ENCODE peak calls at places on chromosome 12, in six cellular contexts. One of them, this sample, is unnamed.

GRCh38 chr12:49783917-49784676 is 42.7 kb downstream of the TMBIM6 start:
- DNase-seq in prostate gland: no peak
- DNase-seq in heart right ventricle: no peak
- DNase-seq in AG04450: peak; percentile 80
- DNase-seq in fibroblast of mammary gland: peak; percentile 91
- DNase-seq in choroid plexus epithelial cell: peak; percentile 82
- DNase-seq in this sample: peak; percentile 73

GRCh38 chr12:77940566-77940965 is 109.9 kb downstream of the NAV3 start:
- DNase-seq in prostate gland: no peak
- DNase-seq in heart right ventricle: no peak
- DNase-seq in AG04450: no peak
- DNase-seq in fibroblast of mammary gland: peak; percentile 81
- DNase-seq in choroid plexus epithelial cell: peak; percentile 58
- DNase-seq in this sample: peak; percentile 21

GRCh38 chr12:12661086-12661485 is 34.9 kb downstream of the GPR19 start:
- DNase-seq in prostate gland: no peak
- DNase-seq in heart right ventricle: no peak
- DNase-seq in AG04450: peak; percentile 36
- DNase-seq in fibroblast of mammary gland: peak; percentile 83
- DNase-seq in choroid plexus epithelial cell: peak; percentile 79
- DNase-seq in this sample: peak; percentile 94

GRCh38 chr12:1115471-1116242 is 124.6 kb downstream of the ERC1 start:
- DNase-seq in prostate gland: no peak
- DNase-seq in heart right ventricle: no peak
- DNase-seq in AG04450: peak; percentile 11
- DNase-seq in fibroblast of mammary gland: peak; percentile 76
- DNase-seq in choroid plexus epithelial cell: peak; percentile 66
- DNase-seq in this sample: peak; percentile 82

GRCh38 chr12:54378791-54379400 is 5.6 kb downstream of the ZNF385A start:
- DNase-seq in prostate gland: no peak
- DNase-seq in heart right ventricle: peak; percentile 83
- DNase-seq in AG04450: no peak
- DNase-seq in fibroblast of mammary gland: no peak
- DNase-seq in choroid plexus epithelial cell: no peak
- DNase-seq in this sample: peak; percentile 98

GRCh38 chr12:49838973-49839633 is 3.8 kb downstream of the BCDIN3D start:
- DNase-seq in prostate gland: no peak
- DNase-seq in heart right ventricle: no peak
- DNase-seq in AG04450: no peak
- DNase-seq in fibroblast of mammary gland: peak; percentile 54
- DNase-seq in choroid plexus epithelial cell: peak; percentile 72
- DNase-seq in this sample: no peak

GRCh38 chr12:38588618-38589309 is 272.2 kb downstream of the ALG10B start:
- DNase-seq in prostate gland: no peak
- DNase-seq in heart right ventricle: no peak
- DNase-seq in AG04450: no peak
- DNase-seq in fibroblast of mammary gland: peak; percentile 4
- DNase-seq in choroid plexus epithelial cell: peak; percentile 35
- DNase-seq in this sample: no peak

GRCh38 chr12:56296207-56296785 is 3.8 kb downstream of the CS start:
- DNase-seq in prostate gland: no peak
- DNase-seq in heart right ventricle: no peak
- DNase-seq in AG04450: no peak
- DNase-seq in fibroblast of mammary gland: no peak
- DNase-seq in choroid plexus epithelial cell: no peak
- DNase-seq in this sample: no peak

GRCh38 chr12:1691123-1692007 is 495 bp downstream of the ADIPOR2 start:
- DNase-seq in prostate gland: peak; percentile 21
- DNase-seq in heart right ventricle: peak; percentile 52
- DNase-seq in AG04450: no peak
- DNase-seq in fibroblast of mammary gland: no peak
- DNase-seq in choroid plexus epithelial cell: peak; percentile 23
- DNase-seq in this sample: peak; percentile 85

GRCh38 chr12:82099216-82099615 is 259.0 kb downstream of the CCDC59 start:
- DNase-seq in prostate gland: no peak
- DNase-seq in heart right ventricle: no peak
- DNase-seq in AG04450: no peak
- DNase-seq in fibroblast of mammary gland: peak; percentile 35
- DNase-seq in choroid plexus epithelial cell: no peak
- DNase-seq in this sample: no peak

GRCh38 chr12:68638171-68638570 is 27.5 kb downstream of the RAP1B start:
- DNase-seq in prostate gland: no peak
- DNase-seq in heart right ventricle: no peak
- DNase-seq in AG04450: no peak
- DNase-seq in fibroblast of mammary gland: no peak
- DNase-seq in choroid plexus epithelial cell: no peak
- DNase-seq in this sample: no peak

GRCh38 chr12:118377005-118377890 is 893 bp downstream of the SUDS3 start:
- DNase-seq in prostate gland: no peak
- DNase-seq in heart right ventricle: no peak
- DNase-seq in AG04450: no peak
- DNase-seq in fibroblast of mammary gland: no peak
- DNase-seq in choroid plexus epithelial cell: no peak
- DNase-seq in this sample: peak; percentile 76

GRCh38 chr12:130609966-130610365 is 106.1 kb downstream of the RIMBP2 start:
- DNase-seq in prostate gland: no peak
- DNase-seq in heart right ventricle: no peak
- DNase-seq in AG04450: no peak
- DNase-seq in fibroblast of mammary gland: no peak
- DNase-seq in choroid plexus epithelial cell: no peak
- DNase-seq in this sample: no peak

GRCh38 chr12:115249878-115250277 is 565.9 kb upstream of the TBX3 start:
- DNase-seq in prostate gland: no peak
- DNase-seq in heart right ventricle: no peak
- DNase-seq in AG04450: no peak
- DNase-seq in fibroblast of mammary gland: no peak
- DNase-seq in choroid plexus epithelial cell: no peak
- DNase-seq in this sample: no peak

GRCh38 chr12:46468159-46468558 is 95.6 kb upstream of the SLC38A2 start:
- DNase-seq in prostate gland: no peak
- DNase-seq in heart right ventricle: no peak
- DNase-seq in AG04450: no peak
- DNase-seq in fibroblast of mammary gland: no peak
- DNase-seq in choroid plexus epithelial cell: peak; percentile 69
- DNase-seq in this sample: no peak

GRCh38 chr12:97131220-97131981 is 224.3 kb downstream of the NEDD1 start:
- DNase-seq in prostate gland: peak; percentile 4
- DNase-seq in heart right ventricle: no peak
- DNase-seq in AG04450: no peak
- DNase-seq in fibroblast of mammary gland: no peak
- DNase-seq in choroid plexus epithelial cell: peak; percentile 1
- DNase-seq in this sample: no peak

GRCh38 chr12:97132270-97132669 is 225.2 kb downstream of the NEDD1 start:
- DNase-seq in prostate gland: no peak
- DNase-seq in heart right ventricle: no peak
- DNase-seq in AG04450: no peak
- DNase-seq in fibroblast of mammary gland: no peak
- DNase-seq in choroid plexus epithelial cell: no peak
- DNase-seq in this sample: no peak

GRCh38 chr12:97140355-97140754 is 233.3 kb downstream of the NEDD1 start:
- DNase-seq in prostate gland: no peak
- DNase-seq in heart right ventricle: no peak
- DNase-seq in AG04450: no peak
- DNase-seq in fibroblast of mammary gland: no peak
- DNase-seq in choroid plexus epithelial cell: no peak
- DNase-seq in this sample: no peak

DNA sequence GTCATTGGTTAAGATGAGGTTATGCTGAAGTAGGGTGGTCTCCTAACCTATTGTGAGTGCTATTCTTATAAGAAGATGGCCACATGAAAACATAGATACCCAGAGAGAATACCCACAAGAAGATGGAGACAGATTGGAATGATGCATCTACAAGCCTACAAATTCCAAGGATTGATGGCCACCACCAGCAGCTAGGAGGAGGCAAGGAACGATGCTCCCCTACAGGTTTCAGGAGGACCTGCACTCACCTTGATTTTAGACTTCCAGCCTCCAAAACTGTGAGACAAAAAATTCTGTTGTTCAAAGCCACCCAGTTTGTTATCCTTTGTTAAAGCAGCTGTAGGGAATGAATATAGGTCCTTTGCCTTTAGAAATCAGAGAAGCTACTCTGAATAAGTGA is 227.4 kb downstream of the NEDD1 start:
- DNase-seq in prostate gland: no peak
- DNase-seq in heart right ventricle: no peak
- DNase-seq in AG04450: no peak
- DNase-seq in fibroblast of mammary gland: no peak
- DNase-seq in choroid plexus epithelial cell: no peak
- DNase-seq in this sample: no peak
- TF ChIP-seq CTCF in prostate gland: no peak
- TF ChIP-seq CTCF in heart right ventricle: no peak
- TF ChIP-seq CTCF in AG04450: no peak
- TF ChIP-seq CTCF in fibroblast of mammary gland: no peak
- TF ChIP-seq CTCF in choroid plexus epithelial cell: no peak
- TF ChIP-seq CTCF in this sample: no peak

DNA sequence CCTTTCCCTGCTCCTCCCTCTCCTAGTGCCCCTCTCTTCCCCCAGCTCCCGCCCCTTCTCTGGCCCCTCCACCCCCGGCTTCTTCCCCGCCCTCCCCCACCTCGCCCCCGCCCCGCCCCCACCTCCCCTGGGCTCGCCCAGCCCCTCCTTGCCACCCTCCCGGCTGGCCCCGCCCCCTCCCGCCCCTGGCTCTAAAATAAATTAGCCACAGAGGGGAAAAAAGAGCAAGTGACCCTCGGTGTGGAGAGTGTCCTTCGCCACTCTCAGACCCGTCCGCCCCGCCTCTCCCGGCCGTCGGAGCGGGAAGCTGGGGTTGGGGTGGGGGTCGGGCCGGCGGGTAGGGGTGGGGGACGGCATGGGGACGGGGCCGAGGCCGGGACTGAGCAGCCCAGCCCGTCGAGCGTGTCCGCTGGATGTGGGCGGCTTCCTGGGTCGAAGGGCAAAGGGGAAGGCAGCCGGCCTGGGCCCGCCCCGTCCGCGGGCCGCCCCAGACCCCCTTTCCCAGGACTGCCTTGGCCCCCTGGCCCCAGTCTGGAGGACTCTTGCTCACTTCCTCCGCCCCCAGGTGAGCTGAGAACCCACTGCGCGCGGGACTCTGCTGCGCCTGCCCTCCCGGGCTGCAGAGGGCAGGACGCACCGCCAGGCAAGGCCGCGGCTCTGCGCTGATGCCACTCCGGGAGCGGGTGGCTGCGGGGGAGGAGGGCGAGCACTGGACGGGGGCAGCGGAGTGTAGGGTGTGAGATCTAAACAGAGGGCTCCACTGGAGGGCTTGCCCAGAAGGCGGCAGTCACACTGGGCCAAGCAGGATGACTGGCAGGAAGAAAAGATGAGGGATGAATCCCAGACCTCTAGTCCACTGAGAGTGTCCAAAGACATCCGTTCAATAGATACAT is 571 bp upstream of the FIGNL2 start:
- DNase-seq in prostate gland: no peak
- DNase-seq in heart right ventricle: peak; percentile 36
- DNase-seq in AG04450: no peak
- DNase-seq in fibroblast of mammary gland: no peak
- DNase-seq in choroid plexus epithelial cell: no peak
- DNase-seq in this sample: peak; percentile 87
- H3K4me3 ChIP-seq in prostate gland: peak overlapping the region; percentile 42
- H3K4me3 ChIP-seq in heart right ventricle: peak overlapping the region; percentile 72
- H3K4me3 ChIP-seq in AG04450: no peak overlapping the region
- H3K4me3 ChIP-seq in fibroblast of mammary gland: no peak overlapping the region
- H3K4me3 ChIP-seq in choroid plexus epithelial cell: no peak overlapping the region
- H3K4me3 ChIP-seq in this sample: no peak overlapping the region

GRCh38 chr12:44465139-44465538 is 411.0 kb downstream of the NELL2 start:
- DNase-seq in prostate gland: no peak
- DNase-seq in heart right ventricle: no peak
- DNase-seq in AG04450: no peak
- DNase-seq in fibroblast of mammary gland: no peak
- DNase-seq in choroid plexus epithelial cell: no peak
- DNase-seq in this sample: no peak
- TF ChIP-seq CTCF in prostate gland: no peak
- TF ChIP-seq CTCF in heart right ventricle: no peak
- TF ChIP-seq CTCF in AG04450: peak; percentile 16
- TF ChIP-seq CTCF in fibroblast of mammary gland: no peak
- TF ChIP-seq CTCF in choroid plexus epithelial cell: no peak
- TF ChIP-seq CTCF in this sample: no peak

GRCh38 chr12:124481257-124481750 is 86.1 kb downstream of the NCOR2 start:
- DNase-seq in prostate gland: no peak
- DNase-seq in heart right ventricle: peak; percentile 18
- DNase-seq in AG04450: no peak
- DNase-seq in fibroblast of mammary gland: no peak
- DNase-seq in choroid plexus epithelial cell: no peak
- DNase-seq in this sample: no peak

GRCh38 chr12:124480469-124481256 is 86.7 kb downstream of the NCOR2 start:
- DNase-seq in prostate gland: no peak
- DNase-seq in heart right ventricle: peak; percentile 64
- DNase-seq in AG04450: no peak
- DNase-seq in fibroblast of mammary gland: peak; percentile 78
- DNase-seq in choroid plexus epithelial cell: peak; percentile 90
- DNase-seq in this sample: peak; percentile 92

GRCh38 chr12:124478985-124479645 is 88.3 kb downstream of the NCOR2 start:
- DNase-seq in prostate gland: no peak
- DNase-seq in heart right ventricle: peak; percentile 3
- DNase-seq in AG04450: no peak
- DNase-seq in fibroblast of mammary gland: no peak
- DNase-seq in choroid plexus epithelial cell: no peak
- DNase-seq in this sample: no peak

GRCh38 chr12:124478416-124478815 is 89.0 kb downstream of the NCOR2 start:
- DNase-seq in prostate gland: no peak
- DNase-seq in heart right ventricle: no peak
- DNase-seq in AG04450: no peak
- DNase-seq in fibroblast of mammary gland: no peak
- DNase-seq in choroid plexus epithelial cell: no peak
- DNase-seq in this sample: no peak

GRCh38 chr12:124479680-124480468 is 87.5 kb downstream of the NCOR2 start:
- DNase-seq in prostate gland: no peak
- DNase-seq in heart right ventricle: peak; percentile 49
- DNase-seq in AG04450: no peak
- DNase-seq in fibroblast of mammary gland: no peak
- DNase-seq in choroid plexus epithelial cell: no peak
- DNase-seq in this sample: no peak
- H3K4me3 ChIP-seq in prostate gland: no peak overlapping the region
- H3K4me3 ChIP-seq in heart right ventricle: no peak overlapping the region
- H3K4me3 ChIP-seq in AG04450: no peak overlapping the region
- H3K4me3 ChIP-seq in fibroblast of mammary gland: no peak overlapping the region
- H3K4me3 ChIP-seq in choroid plexus epithelial cell: no peak overlapping the region
- H3K4me3 ChIP-seq in this sample: no peak overlapping the region

GRCh38 chr12:4412056-4412455 is 32.5 kb upstream of the FGF23 start:
- DNase-seq in prostate gland: no peak
- DNase-seq in heart right ventricle: no peak
- DNase-seq in AG04450: no peak
- DNase-seq in fibroblast of mammary gland: no peak
- DNase-seq in choroid plexus epithelial cell: no peak
- DNase-seq in this sample: no peak
- TF ChIP-seq CTCF in prostate gland: no peak
- TF ChIP-seq CTCF in heart right ventricle: no peak
- TF ChIP-seq CTCF in AG04450: no peak
- TF ChIP-seq CTCF in fibroblast of mammary gland: no peak
- TF ChIP-seq CTCF in choroid plexus epithelial cell: no peak
- TF ChIP-seq CTCF in this sample: no peak

GRCh38 chr12:98291828-98292227 is 223.6 kb upstream of the TMPO start:
- DNase-seq in prostate gland: no peak
- DNase-seq in heart right ventricle: no peak
- DNase-seq in AG04450: no peak
- DNase-seq in fibroblast of mammary gland: no peak
- DNase-seq in choroid plexus epithelial cell: no peak
- DNase-seq in this sample: no peak
- H3K4me3 ChIP-seq in prostate gland: no peak overlapping the region
- H3K4me3 ChIP-seq in heart right ventricle: no peak overlapping the region
- H3K4me3 ChIP-seq in AG04450: no peak overlapping the region
- H3K4me3 ChIP-seq in fibroblast of mammary gland: no peak overlapping the region
- H3K4me3 ChIP-seq in choroid plexus epithelial cell: no peak overlapping the region
- H3K4me3 ChIP-seq in this sample: no peak overlapping the region

GRCh38 chr12:132787877-132788276 is 26.2 kb upstream of the ANKLE2 start:
- DNase-seq in prostate gland: no peak
- DNase-seq in heart right ventricle: no peak
- DNase-seq in AG04450: no peak
- DNase-seq in fibroblast of mammary gland: no peak
- DNase-seq in choroid plexus epithelial cell: no peak
- DNase-seq in this sample: no peak
- TF ChIP-seq CTCF in prostate gland: no peak
- TF ChIP-seq CTCF in heart right ventricle: no peak
- TF ChIP-seq CTCF in AG04450: no peak
- TF ChIP-seq CTCF in fibroblast of mammary gland: no peak
- TF ChIP-seq CTCF in choroid plexus epithelial cell: no peak
- TF ChIP-seq CTCF in this sample: no peak